ENCODE peak calls at places on chromosomes 3 and 15, in eight cellular contexts. P, V, N, I, D, S, A and W are unnamed samples.

GRCh38 chr3:147672035-147672434 is 262.9 kb downstream of the ZIC1 start:
- DNase-seq in S (no peak), A (no peak), V (no peak), N (no peak), D (no peak), P (no peak), I (no peak), W (peak)

GRCh38 chr15:85474700-85475316 is 94.4 kb downstream of the AKAP13 start:
- DNase-seq in D (no peak), N (no peak), A (no peak), I (no peak), V (no peak), S (no peak), P (no peak), W (no peak)

GRCh38 chr3:73815966-73816365 is 191.2 kb upstream of the PDZRN3 start:
- DNase-seq in D (no peak), N (no peak), P (no peak), V (no peak), S (no peak), A (no peak), I (no peak), W (no peak)

GRCh38 chr3:189734061-189734460 is 102.9 kb downstream of the TP63 start:
- DNase-seq in A (no peak), V (no peak), P (no peak), S (no peak), D (no peak), N (no peak), I (peak), W (no peak)

GRCh38 chr3:52507359-52507758 is 12.2 kb downstream of the STAB1 start:
- DNase-seq in S (peak), P (no peak), D (no peak), I (no peak), N (no peak), V (peak), A (no peak), W (peak)

GRCh38 chr3:27813255-27813654 is 91.1 kb upstream of the EOMES start:
- DNase-seq in N (no peak), D (no peak), S (no peak), I (no peak), A (no peak), V (no peak), P (no peak), W (no peak)

GRCh38 chr15:77634266-77634962 is 1.7 kb upstream of the LINGO1 start:
- DNase-seq in V (no peak), P (peak), A (peak), I (peak), D (no peak), N (peak), S (peak), W (peak)

GRCh38 chr15:52730594-52730993 is 51.4 kb upstream of the ATOSA start:
- DNase-seq in N (no peak), A (no peak), P (no peak), D (no peak), I (no peak), S (no peak), V (no peak), W (no peak)

GRCh38 chr3:126129408-126129891 is 45.5 kb upstream of the SLC41A3 start:
- DNase-seq in I (peak), V (no peak), D (no peak), S (peak), A (peak), N (peak), P (no peak), W (peak)

GRCh38 chr3:117887896-117888295 is 1146.8 kb downstream of the IGSF11 start:
- DNase-seq in A (no peak), I (no peak), P (no peak), D (no peak), N (no peak), S (no peak), V (no peak), W (no peak)

GRCh38 chr15:40999190-40999589 is 45.9 kb downstream of the CHAC1 start:
- DNase-seq in S (no peak), P (no peak), V (no peak), N (no peak), D (peak), A (no peak), I (no peak), W (peak)

DNA sequence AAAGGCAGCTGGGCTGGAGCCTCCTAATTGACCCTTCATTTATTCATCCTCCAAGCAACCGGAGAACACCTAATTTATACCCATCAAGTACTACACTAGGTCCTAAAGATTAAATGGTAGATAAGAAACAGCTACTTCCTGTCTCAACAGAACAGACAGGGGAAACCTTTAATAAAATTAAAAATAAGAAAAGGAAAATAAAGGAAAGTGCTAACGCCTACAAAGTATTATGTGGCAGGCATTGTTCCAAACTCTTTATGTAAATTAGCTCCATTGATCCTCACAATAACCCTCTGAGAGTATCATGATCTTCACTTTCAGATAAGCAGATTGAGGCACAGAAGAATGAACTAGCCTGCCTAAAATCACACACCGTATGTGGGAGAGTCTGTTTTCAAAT is 139.5 kb downstream of the CNTN6 start:
- DNase-seq in A (no peak), D (no peak), V (no peak), S (no peak), I (no peak), P (no peak), N (no peak), W (no peak)
- H3K4me3 ChIP-seq in A (no peak), D (no peak), V (no peak), S (no peak), I (no peak), P (no peak), N (no peak), W (no peak)

GRCh38 chr3:139888561-139889140 is 46.3 kb upstream of the CLSTN2 start:
- DNase-seq in V (no peak), S (no peak), P (no peak), D (no peak), I (no peak), A (no peak), N (no peak), W (no peak)
- TF ChIP-seq CTCF in V (no peak), S (no peak), P (no peak), D (no peak), I (no peak), A (no peak), N (no peak), W (no peak)

DNA sequence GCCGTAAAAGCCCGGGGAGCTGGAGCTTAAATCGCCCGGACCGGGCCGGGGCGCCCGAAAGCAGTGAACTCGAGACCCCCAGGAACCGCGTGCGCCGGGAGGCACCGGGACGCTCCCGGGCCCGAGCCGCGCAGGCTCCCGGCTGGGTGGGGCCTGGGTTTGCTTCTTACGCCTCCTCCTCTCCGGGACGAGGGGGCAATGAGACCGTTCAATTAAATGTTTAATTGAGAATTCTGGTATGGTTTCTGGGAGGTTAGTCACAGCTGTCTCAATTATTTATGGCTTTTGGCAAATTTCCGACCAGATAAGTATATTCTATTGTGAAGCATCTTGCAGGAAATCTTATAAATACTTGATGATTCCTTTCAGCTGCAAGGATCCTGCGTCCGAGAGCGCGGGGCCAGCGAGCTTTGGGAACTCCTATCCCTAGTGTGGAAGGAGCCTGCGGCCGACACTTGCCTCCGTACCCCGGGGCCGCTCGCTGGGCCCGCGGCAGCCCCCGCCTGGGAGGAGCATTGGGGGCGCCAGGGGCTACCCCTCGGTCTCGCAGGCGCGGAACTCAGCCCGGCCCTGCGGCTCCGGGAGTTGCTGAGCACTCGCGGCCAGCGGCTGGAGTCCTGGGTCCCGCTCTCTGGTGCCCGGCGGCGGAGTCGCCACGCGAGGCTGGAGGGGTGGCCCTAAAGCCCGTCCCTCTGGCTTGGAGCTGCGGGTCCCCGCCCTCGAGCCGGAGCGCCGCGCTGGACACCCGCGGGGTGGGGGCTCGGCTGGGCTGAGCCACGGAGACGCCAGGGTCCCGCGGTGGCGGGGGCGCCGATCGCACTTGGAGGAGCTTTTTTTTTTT is 10.3 kb downstream of the ISL2 start:
- DNase-seq in S (peak), I (peak), D (no peak), V (no peak), P (no peak), A (no peak), N (no peak), W (no peak)
- H3K4me3 ChIP-seq in S (peak), I (peak), D (peak), V (peak), P (peak), A (peak), N (peak), W (peak)

DNA sequence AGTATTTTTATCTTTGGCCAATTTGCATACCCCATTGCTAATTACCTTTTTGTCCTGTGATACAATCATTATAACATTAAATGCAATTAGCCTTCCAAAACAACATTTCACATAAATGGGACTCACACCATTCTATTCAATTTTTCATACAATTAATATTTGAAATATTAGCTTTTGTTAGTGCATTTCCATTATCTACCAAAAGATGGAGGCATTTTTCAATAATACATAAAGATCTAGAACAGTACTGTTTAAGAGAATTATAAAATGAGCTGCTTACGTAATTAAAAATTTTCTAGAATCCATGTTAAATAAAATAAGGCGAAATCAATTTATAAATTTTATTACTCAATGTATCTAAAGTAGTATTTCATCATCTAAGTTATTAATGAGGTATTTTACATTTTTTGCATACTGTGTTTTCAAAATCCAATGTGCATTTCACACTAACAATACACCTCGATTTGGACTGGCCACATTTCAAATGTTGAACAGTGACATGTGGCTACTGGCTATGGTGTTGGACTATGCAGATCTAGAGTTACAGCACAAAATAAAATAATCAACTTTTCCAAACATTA is 74.3 kb downstream of the TJP1 start:
- DNase-seq in I (no peak), P (no peak), D (no peak), A (no peak), S (peak), V (no peak), N (no peak), W (peak)
- TF ChIP-seq CTCF in I (peak), P (peak), D (peak), A (no peak), S (peak), V (peak), N (peak), W (peak)

DNA sequence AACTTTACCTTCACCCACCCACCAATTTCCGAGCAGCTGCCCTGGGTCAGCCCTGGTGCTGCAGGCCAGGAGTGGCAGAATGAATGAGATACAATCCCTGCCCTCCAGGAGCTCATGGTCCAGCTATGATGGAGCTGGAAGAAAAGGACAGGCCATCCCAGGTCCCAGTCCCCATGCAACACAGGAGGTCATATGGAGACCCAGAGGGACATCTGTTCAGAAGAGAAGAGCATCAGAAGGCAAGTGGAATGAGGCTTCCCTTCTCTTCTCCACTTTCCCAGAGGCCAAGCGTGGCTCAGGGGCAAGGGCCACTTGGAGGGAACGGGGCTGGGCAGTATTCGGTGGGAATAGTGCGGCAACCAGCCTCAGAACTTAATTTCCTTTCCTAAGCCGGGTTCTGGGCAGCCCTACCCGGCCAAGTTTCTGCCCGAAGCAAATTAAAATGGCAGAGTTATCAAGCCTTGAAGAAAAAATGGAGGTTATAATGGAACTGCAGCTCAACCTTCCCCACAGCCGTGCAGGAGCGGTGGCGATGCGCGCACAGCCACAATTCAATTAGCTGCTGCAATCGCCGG is 35.9 kb downstream of the TLE3 start:
- DNase-seq in I (peak), V (no peak), P (no peak), A (no peak), N (no peak), D (no peak), S (no peak), W (no peak)
- H3K4me3 ChIP-seq in I (no peak), V (peak), P (no peak), A (peak), N (no peak), D (no peak), S (no peak), W (peak)

GRCh38 chr15:29567336-29567735 is 254.9 kb downstream of the TJP1 start:
- DNase-seq in P (no peak), S (no peak), D (no peak), V (no peak), I (no peak), N (no peak), A (no peak), W (no peak)

GRCh38 chr15:29570121-29570930 is 251.9 kb downstream of the TJP1 start:
- DNase-seq in N (peak), A (no peak), S (peak), V (no peak), P (no peak), I (no peak), D (no peak), W (peak)

GRCh38 chr15:29569533-29570092 is 252.7 kb downstream of the TJP1 start:
- DNase-seq in V (no peak), A (no peak), N (no peak), I (no peak), P (no peak), D (no peak), S (no peak), W (no peak)

GRCh38 chr15:29566914-29567313 is 255.4 kb downstream of the TJP1 start:
- DNase-seq in P (no peak), I (no peak), V (no peak), S (no peak), N (no peak), A (no peak), D (no peak), W (no peak)

GRCh38 chr15:29568840-29569532 is 253.3 kb downstream of the TJP1 start:
- DNase-seq in D (no peak), I (no peak), P (no peak), S (peak), A (no peak), N (peak), V (peak), W (peak)
- TF ChIP-seq CTCF in D (no peak), I (peak), P (peak), S (peak), A (no peak), N (peak), V (peak), W (peak)

DNA sequence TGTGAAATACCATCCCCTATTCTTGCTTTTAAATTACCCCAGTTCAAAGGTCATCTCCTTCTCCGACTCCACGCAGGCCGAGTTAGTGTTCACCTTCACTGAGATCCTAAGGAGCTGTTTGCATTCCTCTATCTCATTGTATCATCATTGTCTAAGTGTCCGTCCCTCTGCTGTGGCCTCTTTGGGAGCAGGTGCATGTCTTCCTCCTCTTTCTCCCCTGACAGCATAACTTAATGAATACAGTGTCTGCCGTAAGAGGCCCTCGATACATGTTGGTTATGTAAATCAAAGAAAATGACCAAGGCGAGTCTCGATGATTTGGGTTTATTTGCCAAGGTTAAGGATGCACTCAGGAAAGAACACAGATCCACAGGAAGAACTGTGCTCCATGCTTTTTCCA is 4.9 kb upstream of the PPP1R2 start:
- DNase-seq in D (no peak), P (no peak), N (no peak), V (no peak), S (no peak), A (no peak), I (no peak), W (no peak)
- H3K4me3 ChIP-seq in D (no peak), P (no peak), N (no peak), V (no peak), S (no peak), A (no peak), I (no peak), W (no peak)

DNA sequence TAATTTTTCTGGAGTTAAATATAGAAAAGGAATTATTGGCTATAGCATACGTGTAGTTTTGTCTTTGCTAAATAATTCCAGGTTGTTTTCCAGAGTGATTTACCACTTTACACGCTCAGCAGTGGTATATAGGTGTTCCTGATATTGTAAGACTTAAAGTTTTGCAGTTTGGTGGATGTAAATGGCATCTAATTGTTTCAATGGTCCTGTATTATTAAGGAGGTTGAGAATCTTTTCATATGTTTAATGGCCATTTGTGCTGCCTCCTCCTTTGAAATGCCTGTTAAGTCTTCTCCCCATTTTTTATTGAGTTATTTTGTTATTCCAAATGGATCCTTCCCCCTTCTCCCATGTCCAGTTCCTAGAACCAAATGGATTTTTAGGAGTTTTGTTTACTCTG is 26.4 kb upstream of the P4HTM start:
- DNase-seq in A (no peak), P (no peak), S (no peak), N (no peak), V (no peak), I (no peak), D (no peak), W (no peak)
- TF ChIP-seq CTCF in A (no peak), P (no peak), S (no peak), N (no peak), V (no peak), I (no peak), D (no peak), W (no peak)

GRCh38 chr3:10935028-10935427 is 57.5 kb upstream of the SLC6A1 start:
- DNase-seq in A (no peak), V (no peak), P (no peak), N (no peak), S (no peak), D (no peak), I (peak), W (no peak)

GRCh38 chr3:10933021-10933420 is 59.5 kb upstream of the SLC6A1 start:
- DNase-seq in V (no peak), P (no peak), A (no peak), N (no peak), S (no peak), D (no peak), I (peak), W (no peak)

GRCh38 chr3:10932596-10932995 is 60.0 kb upstream of the SLC6A1 start:
- DNase-seq in I (peak), N (no peak), D (no peak), P (no peak), S (no peak), A (no peak), V (no peak), W (no peak)

GRCh38 chr3:10933958-10934481 is 58.5 kb upstream of the SLC6A1 start:
- DNase-seq in S (peak), N (no peak), P (no peak), D (no peak), V (no peak), A (no peak), I (peak), W (peak)

DNA sequence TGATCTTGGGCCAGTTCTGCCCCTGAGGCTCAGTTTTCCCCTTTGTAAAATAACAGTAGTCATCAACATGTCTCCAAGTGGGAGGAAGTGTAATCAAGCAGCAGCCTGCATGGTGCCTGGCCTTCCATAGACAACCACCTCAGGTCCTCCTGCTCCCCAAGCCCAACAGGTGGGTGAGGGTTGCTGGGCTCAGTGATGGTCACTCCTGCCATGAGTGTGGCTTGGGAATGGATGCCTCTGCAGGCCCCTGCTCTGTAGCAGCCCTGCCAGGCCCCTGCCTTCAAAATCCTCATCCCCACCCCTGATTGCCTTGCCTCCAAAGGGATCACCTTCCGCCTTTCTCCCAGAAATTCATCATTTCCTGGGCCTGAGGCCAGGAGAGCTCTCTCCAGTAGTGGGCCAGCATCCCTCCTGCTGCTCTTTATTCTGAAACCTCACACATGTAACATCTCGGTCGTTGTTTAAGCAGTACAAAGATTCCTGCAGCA is 59.0 kb upstream of the SLC6A1 start:
- DNase-seq in A (no peak), P (no peak), V (no peak), D (no peak), I (peak), S (no peak), N (no peak), W (no peak)
- H3K4me3 ChIP-seq in A (no peak), P (no peak), V (no peak), D (no peak), I (no peak), S (no peak), N (no peak), W (no peak)

GRCh38 chr3:31462050-31462569 is 70.6 kb upstream of the STT3B start:
- DNase-seq in S (peak), D (no peak), P (peak), V (no peak), A (no peak), N (peak), I (no peak), W (peak)
- TF ChIP-seq CTCF in S (no peak), D (no peak), P (peak), V (no peak), A (no peak), N (no peak), I (no peak), W (no peak)